ENCODE peak calls at places on chromosomes 12 and 14, in five cellular contexts. One of them, this sample, is unnamed.

GRCh38 chr12:12941450-12942350 is 10.3 kb downstream of the GPRC5D start:
- DNase-seq in CD4-positive, alpha-beta memory T cell: no peak
- DNase-seq in aorta: no peak
- DNase-seq in mesothelial cell of epicardium: no peak
- DNase-seq in NCI-H1105: no peak
- DNase-seq in this sample: no peak

GRCh38 chr14:68250950-68251765 is 431.6 kb downstream of the RAD51B start:
- DNase-seq in CD4-positive, alpha-beta memory T cell: no peak
- DNase-seq in mesothelial cell of epicardium: no peak
- DNase-seq in aorta: no peak
- DNase-seq in NCI-H1105: peak
- DNase-seq in this sample: no peak

GRCh38 chr12:104462931-104463339 is 6.2 kb downstream of the CHST11 start:
- DNase-seq in NCI-H1105: no peak
- DNase-seq in CD4-positive, alpha-beta memory T cell: peak
- DNase-seq in mesothelial cell of epicardium: no peak
- DNase-seq in aorta: no peak
- DNase-seq in this sample: no peak

GRCh38 chr14:92525318-92526095 is 11.9 kb downstream of the RIN3 start:
- DNase-seq in mesothelial cell of epicardium: no peak
- DNase-seq in NCI-H1105: no peak
- DNase-seq in aorta: no peak
- DNase-seq in CD4-positive, alpha-beta memory T cell: no peak
- DNase-seq in this sample: no peak

GRCh38 chr12:103114296-103115055 is 157.0 kb downstream of the ASCL1 start:
- DNase-seq in CD4-positive, alpha-beta memory T cell: no peak
- DNase-seq in NCI-H1105: no peak
- DNase-seq in mesothelial cell of epicardium: no peak
- DNase-seq in aorta: no peak
- DNase-seq in this sample: no peak

GRCh38 chr12:12365931-12366431 is 9.1 kb downstream of the BORCS5 start:
- DNase-seq in mesothelial cell of epicardium: no peak
- DNase-seq in NCI-H1105: no peak
- DNase-seq in aorta: no peak
- DNase-seq in CD4-positive, alpha-beta memory T cell: no peak
- DNase-seq in this sample: no peak

GRCh38 chr12:116380066-116380465 is 102.6 kb upstream of the MED13L start:
- DNase-seq in mesothelial cell of epicardium: no peak
- DNase-seq in aorta: no peak
- DNase-seq in CD4-positive, alpha-beta memory T cell: no peak
- DNase-seq in NCI-H1105: no peak
- DNase-seq in this sample: no peak

GRCh38 chr14:21317433-21317832 is 37.5 kb downstream of the RPGRIP1 start:
- DNase-seq in NCI-H1105: no peak
- DNase-seq in mesothelial cell of epicardium: no peak
- DNase-seq in CD4-positive, alpha-beta memory T cell: no peak
- DNase-seq in aorta: no peak
- DNase-seq in this sample: no peak

GRCh38 chr12:50764861-50765324 is 992 bp downstream of the ATF1 start:
- DNase-seq in mesothelial cell of epicardium: peak
- DNase-seq in CD4-positive, alpha-beta memory T cell: peak
- DNase-seq in NCI-H1105: no peak
- DNase-seq in aorta: no peak
- DNase-seq in this sample: peak

GRCh38 chr12:109358154-109358869 is 10.6 kb downstream of the MYO1H start:
- DNase-seq in aorta: no peak
- DNase-seq in mesothelial cell of epicardium: no peak
- DNase-seq in NCI-H1105: no peak
- DNase-seq in CD4-positive, alpha-beta memory T cell: no peak
- DNase-seq in this sample: no peak

GRCh38 chr14:26606729-26607128 is 8.9 kb upstream of the NOVA1 start:
- DNase-seq in aorta: no peak
- DNase-seq in NCI-H1105: no peak
- DNase-seq in mesothelial cell of epicardium: no peak
- DNase-seq in CD4-positive, alpha-beta memory T cell: no peak
- DNase-seq in this sample: no peak

This sample was measured in mesendoderm.